ENCODE peak calls at places on chromosomes 1 and 21, in ten cellular contexts. A, C, W, L, V, Q, H, M, F and O are unnamed samples. For H3K36me3, H3K4me1 and H3K27me3, the result is how much of the 10 kb centered on the place peaks cover.

GRCh38 chr21:44263768-44264167 is 2.1 kb upstream of the DNMT3L start:
- DNase-seq in L (peak), M (no peak), H (no peak), C (no peak), Q (no peak), W (no peak), V (no peak), F (no peak), A (peak), O (no peak)

GRCh38 chr1:145846191-145846590 is 761 bp downstream of the NUDT17 start:
- DNase-seq in A (peak), C (no peak), L (no peak), Q (peak), F (no peak), M (peak), W (no peak), H (no peak), V (no peak), O (peak)

GRCh38 chr1:17696417-17697301 is 58.5 kb upstream of the ACTL8 start:
- DNase-seq in F (no peak), L (no peak), Q (no peak), H (no peak), V (no peak), M (peak), W (no peak), C (no peak), A (peak), O (peak)

GRCh38 chr1:110262846-110263631 is 52.9 kb downstream of the KCNC4 start:
- DNase-seq in L (no peak), V (no peak), W (no peak), C (no peak), Q (no peak), A (no peak), H (no peak), M (no peak), F (no peak), O (no peak)

GRCh38 chr1:37478451-37478871 is 4.1 kb downstream of the ZC3H12A start:
- DNase-seq in V (no peak), L (no peak), F (no peak), A (no peak), Q (peak), C (no peak), W (no peak), M (peak), H (peak), O (peak)

GRCh38 chr21:45996311-45997204 is 15.0 kb downstream of the COL6A1 start:
- DNase-seq in Q (peak), C (no peak), A (no peak), F (no peak), L (peak), V (peak), W (peak), M (no peak), H (no peak), O (no peak)

GRCh38 chr1:118249641-118250040 is 64.6 kb upstream of the SPAG17 start:
- DNase-seq in A (no peak), H (no peak), F (no peak), C (no peak), M (no peak), Q (no peak), V (no peak), L (no peak), W (no peak), O (no peak)

GRCh38 chr1:155071701-155072100 is 6.9 kb upstream of the EFNA3 start:
- DNase-seq in H (no peak), M (no peak), A (peak), F (no peak), V (no peak), W (no peak), L (peak), Q (no peak), C (no peak), O (no peak)

GRCh38 chr1:158007180-158007579 is 13.7 kb downstream of the KIRREL1 start:
- DNase-seq in V (no peak), H (no peak), L (no peak), W (no peak), C (no peak), M (no peak), F (no peak), A (no peak), Q (no peak), O (no peak)

GRCh38 chr1:24754229-24754628 is 9.0 kb downstream of the CLIC4 start:
- DNase-seq in H (no peak), V (no peak), L (no peak), F (no peak), C (no peak), M (no peak), Q (no peak), W (no peak), A (peak), O (no peak)

GRCh38 chr1:31957701-31958674 is 19.8 kb upstream of the PTP4A2 start:
- DNase-seq in V (no peak), W (no peak), A (no peak), M (no peak), L (no peak), C (no peak), Q (no peak), F (no peak), H (no peak), O (no peak)

GRCh38 chr1:208569181-208569580 is 325.0 kb upstream of the PLXNA2 start:
- DNase-seq in V (no peak), A (no peak), C (no peak), M (no peak), W (no peak), L (no peak), F (no peak), Q (no peak), H (no peak), O (no peak)

GRCh38 chr1:143698016-143698415 is 273.8 kb downstream of the FAM72C start:
- DNase-seq in C (peak), F (no peak), W (peak), Q (no peak), H (no peak), A (peak), M (no peak), L (peak), V (no peak), O (peak)

GRCh38 chr1:197696372-197696771 is 78.9 kb downstream of the DENND1B start:
- DNase-seq in V (no peak), F (no peak), Q (no peak), C (no peak), A (no peak), L (no peak), M (peak), W (no peak), H (no peak), O (no peak)

GRCh38 chr1:182520746-182521145 is 68.3 kb downstream of the RNASEL start:
- DNase-seq in F (no peak), A (no peak), W (no peak), V (no peak), M (peak), C (no peak), Q (no peak), H (no peak), L (no peak), O (no peak)

GRCh38 chr21:15122241-15122640 is 57.4 kb upstream of the NRIP1 start:
- DNase-seq in L (no peak), M (no peak), F (no peak), W (no peak), Q (no peak), C (no peak), A (no peak), H (no peak), V (no peak), O (no peak)

GRCh38 chr1:51568231-51568935 is 48.5 kb upstream of the OSBPL9 start:
- DNase-seq in C (no peak), H (no peak), F (no peak), Q (no peak), V (no peak), M (no peak), L (no peak), A (peak), W (no peak), O (no peak)

GRCh38 chr1:93528416-93528815 is 80.5 kb downstream of the FNBP1L start:
- DNase-seq in W (no peak), A (no peak), V (no peak), H (no peak), Q (no peak), C (no peak), M (no peak), L (no peak), F (no peak), O (no peak)

GRCh38 chr1:171191992-171192391 is 6.9 kb downstream of the FMO2 start:
- DNase-seq in C (no peak), M (no peak), F (no peak), H (no peak), V (no peak), W (no peak), A (no peak), Q (no peak), L (no peak), O (no peak)

GRCh38 chr1:16420719-16421118 is 16.5 kb downstream of the SPATA21 start:
- DNase-seq in F (peak), A (no peak), H (no peak), C (no peak), Q (peak), V (no peak), M (no peak), L (peak), W (no peak), O (peak)

GRCh38 chr1:84890581-84890980 is 2.4 kb downstream of the LPAR3 start:
- DNase-seq in M (no peak), F (no peak), L (no peak), V (no peak), Q (no peak), A (no peak), C (no peak), W (no peak), H (no peak), O (no peak)

GRCh38 chr1:48026701-48027532 is 29.7 kb upstream of the TRABD2B start:
- DNase-seq in C (no peak), M (no peak), Q (no peak), F (no peak), W (no peak), L (no peak), V (no peak), H (no peak), A (peak), O (no peak)

GRCh38 chr21:29181799-29182470 is 51.5 kb downstream of the MAP3K7CL start:
- DNase-seq in M (peak), V (no peak), W (no peak), C (no peak), A (peak), Q (no peak), H (no peak), F (no peak), L (no peak), O (peak)

GRCh38 chr1:165075725-165076370 is 280.7 kb downstream of the LMX1A start:
- DNase-seq in M (peak), V (no peak), H (no peak), F (no peak), W (no peak), C (no peak), L (no peak), A (peak), Q (no peak), O (peak)

GRCh38 chr1:207941664-207942063 is 30.7 kb upstream of the CD34 start:
- DNase-seq in Q (no peak), F (no peak), M (peak), C (peak), H (peak), L (no peak), W (no peak), A (no peak), V (no peak), O (no peak)

GRCh38 chr1:148315081-148315811 is 163.2 kb upstream of the NBPF11 start:
- DNase-seq in W (no peak), L (no peak), F (no peak), H (no peak), M (no peak), C (no peak), A (no peak), Q (no peak), V (no peak), O (no peak)

GRCh38 chr1:148318123-148318899 is 164.8 kb downstream of the PPIAL4G start:
- DNase-seq in V (no peak), M (no peak), A (peak), C (peak), Q (peak), W (no peak), L (peak), H (peak), F (peak), O (peak)

GRCh38 chr1:148318900-148319242 is 164.2 kb downstream of the PPIAL4G start:
- DNase-seq in L (no peak), Q (no peak), A (no peak), F (no peak), H (no peak), V (no peak), C (no peak), W (no peak), M (no peak), O (no peak)

DNA sequence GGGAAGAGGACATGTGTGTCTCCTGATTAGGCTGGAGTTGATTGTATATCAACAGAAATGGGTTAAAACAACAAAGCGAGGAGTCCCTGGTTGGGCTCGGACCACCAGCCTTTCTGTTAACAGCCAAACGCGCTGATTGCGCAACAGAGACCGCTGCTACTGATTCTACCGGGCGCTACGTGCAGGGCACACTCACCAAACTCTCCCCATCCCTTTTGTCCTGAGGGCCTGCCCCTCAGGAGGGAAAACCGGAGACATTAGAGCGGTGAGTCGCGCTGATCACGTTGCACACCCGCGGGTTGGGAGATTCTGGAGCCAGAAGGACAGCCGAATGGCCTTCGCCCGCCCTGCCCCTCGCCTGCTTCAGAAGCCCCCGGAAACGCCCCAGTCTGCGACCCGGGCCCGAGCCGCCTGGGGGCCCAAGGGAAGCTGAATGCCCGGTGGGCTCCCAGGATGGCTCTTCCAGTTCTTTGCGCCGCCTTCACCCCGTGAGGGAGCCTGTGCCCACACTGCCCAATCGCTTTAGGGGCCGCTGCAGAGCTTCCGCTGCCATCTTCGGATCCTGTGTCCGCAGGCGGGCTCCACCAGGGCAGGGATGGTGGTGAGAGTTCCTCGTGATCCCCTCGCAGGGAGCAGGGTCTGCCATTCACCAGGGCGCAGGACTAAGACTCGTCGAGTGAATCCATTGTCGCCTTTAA is 165.4 kb upstream of the NBPF11 start:
- DNase-seq in Q (no peak), A (peak), F (no peak), V (no peak), C (no peak), W (no peak), M (no peak), H (no peak), L (no peak), O (no peak)
- H3K36me3 ChIP-seq in Q (under half), A (under half), F (under half), V (under half), C (under half), W (under half), M (under half), H (under half), L (under half), O (under half)

GRCh38 chr1:244450597-244451538 is 841 bp downstream of the ADSS2 start:
- DNase-seq in F (peak), W (peak), A (peak), M (peak), C (peak), L (peak), Q (peak), H (peak), V (peak), O (peak)
- H3K4me1 ChIP-seq in F (under half), W (under half), A (under half), M (under half), C (under half), L (under half), Q (under half), H (under half), V (under half), O (under half)

GRCh38 chr1:234217316-234217840 is 155.9 kb upstream of the COA6 start:
- DNase-seq in Q (no peak), W (no peak), A (no peak), C (no peak), L (no peak), M (no peak), V (no peak), F (no peak), H (no peak), O (no peak)
- H3K27me3 ChIP-seq in Q (under half), W (under half), A (under half), C (under half), L (under half), M (under half), V (under half), F (under half), H (under half), O (under half)

GRCh38 chr1:5890346-5891106 is 101.7 kb downstream of the NPHP4 start:
- DNase-seq in L (no peak), F (no peak), M (no peak), H (no peak), V (no peak), W (no peak), A (no peak), C (no peak), Q (no peak), O (no peak)

GRCh38 chr1:5891736-5892135 is 100.5 kb downstream of the NPHP4 start:
- DNase-seq in V (no peak), A (no peak), M (peak), F (no peak), C (no peak), H (no peak), L (no peak), W (no peak), Q (no peak), O (no peak)

GRCh38 chr1:5892370-5892769 is 99.9 kb downstream of the NPHP4 start:
- DNase-seq in A (no peak), L (no peak), V (no peak), Q (no peak), F (no peak), M (no peak), H (no peak), W (no peak), C (no peak), O (no peak)

GRCh38 chr1:5889901-5890300 is 102.3 kb downstream of the NPHP4 start:
- DNase-seq in A (no peak), H (no peak), V (no peak), F (no peak), Q (no peak), L (no peak), W (no peak), C (no peak), M (no peak), O (no peak)

DNA sequence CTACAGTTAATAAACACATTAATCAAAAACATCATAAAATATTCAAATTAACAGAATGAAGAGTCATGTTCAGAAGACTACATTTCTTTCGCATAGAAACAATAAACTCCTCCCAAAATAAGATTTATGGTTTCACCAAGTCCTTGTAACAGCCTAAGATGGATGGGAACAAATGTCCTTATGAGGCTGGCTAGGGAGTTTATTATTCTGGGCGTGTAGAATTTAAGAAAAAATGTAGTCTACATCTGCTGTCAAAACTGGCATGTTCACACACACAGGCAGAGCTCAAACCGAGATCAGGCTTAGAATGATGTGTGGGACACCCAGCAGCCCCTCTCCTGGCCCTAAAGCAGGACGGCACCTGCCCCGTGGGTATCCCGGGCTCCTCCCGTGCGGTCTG is 101.1 kb downstream of the NPHP4 start:
- DNase-seq in C (no peak), V (no peak), M (no peak), F (no peak), A (no peak), L (no peak), H (no peak), W (no peak), Q (no peak), O (no peak)
- H3K36me3 ChIP-seq in C (under half), V (under half), M (under half), F (under half), A (under half), L (under half), H (under half), W (under half), Q (under half), O (under half)

GRCh38 chr1:27394282-27394658 is 1.8 kb downstream of the GPR3 start:
- DNase-seq in Q (no peak), H (no peak), F (no peak), C (no peak), V (no peak), A (no peak), M (no peak), W (no peak), L (no peak), O (no peak)
- H3K4me1 ChIP-seq in Q (under half), H (under half), F (under half), C (under half), V (under half), A (under half), M (under half), W (under half), L (under half), O (under half)

GRCh38 chr1:220880726-220881506 is 1.7 kb downstream of the HLX start:
- DNase-seq in M (peak), A (peak), F (no peak), L (peak), Q (no peak), V (no peak), C (peak), W (peak), H (peak), O (peak)

GRCh38 chr1:220880367-220880680 is 1.1 kb downstream of the HLX start:
- DNase-seq in V (no peak), W (no peak), M (no peak), H (no peak), F (no peak), L (no peak), C (no peak), A (no peak), Q (no peak), O (no peak)

GRCh38 chr1:220879509-220880366 is 495 bp downstream of the HLX start:
- DNase-seq in F (no peak), V (no peak), H (no peak), W (peak), L (peak), A (peak), C (peak), Q (no peak), M (peak), O (no peak)

GRCh38 chr1:220884109-220884980 is 5.1 kb downstream of the HLX start:
- DNase-seq in C (no peak), A (peak), V (no peak), L (peak), Q (no peak), W (no peak), H (no peak), F (no peak), M (no peak), O (no peak)

GRCh38 chr1:220881918-220882891 is 3.0 kb downstream of the HLX start:
- DNase-seq in W (no peak), H (no peak), M (peak), A (peak), Q (no peak), F (no peak), C (no peak), L (peak), V (no peak), O (no peak)
- H3K27me3 ChIP-seq in W (under half), H (under half), M (under half), A (half or more), Q (under half), F (under half), C (under half), L (under half), V (under half), O (under half)

DNA sequence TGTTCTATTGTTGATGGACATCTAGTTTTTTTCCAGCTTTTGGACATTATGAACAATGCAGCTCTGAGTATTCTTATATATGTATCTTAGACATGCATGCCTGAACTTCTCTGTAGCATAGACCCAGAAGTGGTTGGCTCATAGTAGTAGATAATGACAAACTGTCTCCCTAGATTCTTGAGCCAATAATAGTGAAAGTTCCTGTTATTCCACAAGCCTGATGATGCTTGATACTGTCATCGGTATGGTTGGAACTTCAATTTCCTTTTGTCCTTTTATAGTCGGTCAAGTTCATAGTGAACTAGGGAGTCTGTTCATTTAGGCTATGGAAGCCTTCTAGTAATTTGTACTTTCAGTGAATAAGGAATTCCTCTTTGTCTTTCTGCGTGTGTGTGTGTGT is 56.8 kb downstream of the MTR start:
- DNase-seq in W (no peak), V (no peak), L (no peak), Q (no peak), F (no peak), C (no peak), M (peak), A (no peak), H (no peak), O (no peak)
- H3K36me3 ChIP-seq in W (half or more), V (under half), L (half or more), Q (under half), F (under half), C (half or more), M (under half), A (under half), H (half or more), O (under half)

GRCh38 chr1:100979652-100980051 is 45.9 kb downstream of the DPH5 start:
- DNase-seq in C (no peak), Q (no peak), A (no peak), W (no peak), V (no peak), H (no peak), L (no peak), M (no peak), F (no peak), O (no peak)
- H3K4me1 ChIP-seq in C (under half), Q (under half), A (under half), W (under half), V (under half), H (under half), L (under half), M (under half), F (under half), O (under half)

DNA sequence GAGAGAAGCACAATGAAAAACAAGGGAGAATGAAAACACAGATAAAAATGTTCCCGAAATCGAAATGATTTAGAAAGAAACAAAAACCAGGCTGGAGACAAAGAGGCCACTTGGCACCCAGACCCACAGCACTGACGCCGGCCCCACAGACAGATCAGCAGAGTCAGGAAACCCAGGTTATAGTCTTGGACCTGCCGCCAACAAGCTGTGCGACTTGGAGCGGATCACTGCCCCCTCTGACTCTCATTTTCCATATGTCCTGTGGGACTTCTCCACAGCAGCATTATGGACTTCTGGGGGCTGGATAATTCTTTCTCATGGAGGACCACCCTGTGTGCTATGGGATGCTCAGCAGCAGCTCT is 72.4 kb downstream of the MATN1 start:
- DNase-seq in F (no peak), L (no peak), H (no peak), A (no peak), V (no peak), Q (no peak), W (peak), M (no peak), C (no peak), O (no peak)
- H3K27me3 ChIP-seq in F (under half), L (under half), H (under half), A (under half), V (under half), Q (under half), W (under half), M (under half), C (under half), O (under half)